ENCODE peak calls at places on chromosomes 4 and X, in five cellular contexts. D, I, U, J and R are unnamed samples.
A peak's percentile ranks its signal among the peaks of the same experiment; 100 is the strongest.

GRCh38 chr4:17577660-17578481 is 873 bp downstream of the LAP3 start:
- DNase-seq in D (peak; percentile 5), I (peak; percentile 49), U (peak; percentile 40), J (peak; percentile 88), R (peak; percentile 79)

GRCh38 chrX:41619221-41619620 is 69.6 kb upstream of the GPR34 start:
- DNase-seq in D (no peak), I (no peak), U (no peak), J (no peak), R (no peak)

GRCh38 chr4:56217383-56217890 is 169.9 kb downstream of the AASDH start:
- DNase-seq in D (no peak), I (no peak), U (no peak), J (no peak), R (no peak)

GRCh38 chrX:24918715-24919114 is 97.0 kb downstream of the ARX start:
- DNase-seq in D (no peak), I (no peak), U (no peak), J (no peak), R (no peak)

GRCh38 chrX:109890910-109891502 is 111.9 kb upstream of the TMEM164 start:
- DNase-seq in D (peak; percentile 45), I (peak; percentile 57), U (peak; percentile 66), J (peak; percentile 59), R (no peak)

GRCh38 chrX:29225670-29226069 is 638.4 kb downstream of the IL1RAPL1 start:
- DNase-seq in D (peak; percentile 18), I (no peak), U (no peak), J (no peak), R (no peak)

GRCh38 chrX:153474718-153475117 is 4.3 kb upstream of the HAUS7 start:
- DNase-seq in D (no peak), I (peak; percentile 32), U (no peak), J (peak; percentile 86), R (no peak)

GRCh38 chrX:153190384-153190783 is 11.3 kb downstream of the MAGEA1 start:
- DNase-seq in D (no peak), I (no peak), U (no peak), J (no peak), R (no peak)

GRCh38 chrX:77698242-77698641 is 87.8 kb downstream of the ATRX start:
- DNase-seq in D (no peak), I (no peak), U (no peak), J (no peak), R (no peak)

GRCh38 chr4:185512516-185512915 is 22.8 kb downstream of the PDLIM3 start:
- DNase-seq in D (peak; percentile 59), I (no peak), U (no peak), J (no peak), R (no peak)

GRCh38 chr4:106058919-106059318 is 163.6 kb downstream of the NPNT start:
- DNase-seq in D (no peak), I (no peak), U (no peak), J (no peak), R (no peak)

GRCh38 chrX:281166-281999 is at the start of gene PLCXD1:
- DNase-seq in D (no peak), I (peak; percentile 27), U (peak; percentile 56), J (peak; percentile 61), R (peak; percentile 36)

GRCh38 chr4:102825261-102826071 is 1.9 kb downstream of the UBE2D3 start:
- DNase-seq in D (peak; percentile 56), I (peak; percentile 38), U (peak; percentile 64), J (no peak), R (no peak)

GRCh38 chrX:81201692-81202412 is at the start of the genes HMGN5 and SH3BGRL:
- DNase-seq in D (peak; percentile 82), I (peak; percentile 71), U (peak; percentile 84), J (peak; percentile 88), R (peak; percentile 80)

GRCh38 chr4:120633810-120634209 is 288.7 kb downstream of the PRDM5 start:
- DNase-seq in D (no peak), I (no peak), U (no peak), J (no peak), R (no peak)